ENCODE peak calls at places on chromosome 2, in eight cellular contexts. One of them, this sample, is unnamed.

GRCh38 chr2:70684846-70685622 is 83.0 kb downstream of the ADD2 start:
- DNase-seq in neural progenitor cell: no peak
- DNase-seq in MM.1S: no peak
- DNase-seq in GM23248: no peak
- DNase-seq in GM23338: no peak
- DNase-seq in SK-N-SH: no peak
- DNase-seq in OCI-LY7: no peak
- DNase-seq in PC-3: peak; percentile 7
- DNase-seq in this sample: no peak

GRCh38 chr2:47344890-47345583 is 57.9 kb upstream of the MSH2 start:
- DNase-seq in neural progenitor cell: peak; percentile 97
- DNase-seq in MM.1S: no peak
- DNase-seq in GM23248: peak; percentile 67
- DNase-seq in GM23338: peak; percentile 99
- DNase-seq in SK-N-SH: peak; percentile 95
- DNase-seq in OCI-LY7: no peak
- DNase-seq in PC-3: peak; percentile 90
- DNase-seq in this sample: peak; percentile 96

GRCh38 chr2:69624611-69625010 is 18.9 kb downstream of the AAK1 start:
- DNase-seq in neural progenitor cell: no peak
- DNase-seq in MM.1S: no peak
- DNase-seq in GM23248: no peak
- DNase-seq in GM23338: no peak
- DNase-seq in SK-N-SH: no peak
- DNase-seq in OCI-LY7: no peak
- DNase-seq in PC-3: no peak
- DNase-seq in this sample: no peak

GRCh38 chr2:195848119-195848899 is 191.3 kb downstream of the SLC39A10 start:
- DNase-seq in neural progenitor cell: no peak
- DNase-seq in MM.1S: peak; percentile 53
- DNase-seq in GM23248: peak; percentile 7
- DNase-seq in GM23338: no peak
- DNase-seq in SK-N-SH: peak; percentile 39
- DNase-seq in OCI-LY7: peak; percentile 14
- DNase-seq in PC-3: peak; percentile 18
- DNase-seq in this sample: no peak

GRCh38 chr2:191045141-191045540 is 31.2 kb upstream of the STAT1 start:
- DNase-seq in neural progenitor cell: no peak
- DNase-seq in MM.1S: no peak
- DNase-seq in GM23248: peak; percentile 53
- DNase-seq in GM23338: no peak
- DNase-seq in SK-N-SH: no peak
- DNase-seq in OCI-LY7: no peak
- DNase-seq in PC-3: peak; percentile 23
- DNase-seq in this sample: no peak

GRCh38 chr2:197108758-197109157 is 182.3 kb upstream of the PGAP1 start:
- DNase-seq in neural progenitor cell: no peak
- DNase-seq in MM.1S: no peak
- DNase-seq in GM23248: peak; percentile 95
- DNase-seq in GM23338: no peak
- DNase-seq in SK-N-SH: peak; percentile 36
- DNase-seq in OCI-LY7: no peak
- DNase-seq in PC-3: peak; percentile 46
- DNase-seq in this sample: no peak

GRCh38 chr2:163604941-163605555 is 130.8 kb downstream of the FIGN start:
- DNase-seq in neural progenitor cell: no peak
- DNase-seq in MM.1S: no peak
- DNase-seq in GM23248: peak; percentile 59
- DNase-seq in GM23338: no peak
- DNase-seq in SK-N-SH: no peak
- DNase-seq in OCI-LY7: no peak
- DNase-seq in PC-3: peak; percentile 48
- DNase-seq in this sample: no peak

GRCh38 chr2:181243319-181243718 is 213.9 kb upstream of the ITGA4 start:
- DNase-seq in neural progenitor cell: no peak
- DNase-seq in MM.1S: no peak
- DNase-seq in GM23248: no peak
- DNase-seq in GM23338: no peak
- DNase-seq in SK-N-SH: no peak
- DNase-seq in OCI-LY7: no peak
- DNase-seq in PC-3: no peak
- DNase-seq in this sample: no peak

GRCh38 chr2:233023761-233024410 is 8.6 kb upstream of the NEU2 start:
- DNase-seq in neural progenitor cell: no peak
- DNase-seq in MM.1S: no peak
- DNase-seq in GM23248: no peak
- DNase-seq in GM23338: no peak
- DNase-seq in SK-N-SH: no peak
- DNase-seq in OCI-LY7: no peak
- DNase-seq in PC-3: no peak
- DNase-seq in this sample: no peak

GRCh38 chr2:4976407-4976806 is 715.8 kb upstream of the SOX11 start:
- DNase-seq in neural progenitor cell: no peak
- DNase-seq in MM.1S: no peak
- DNase-seq in GM23248: no peak
- DNase-seq in GM23338: peak; percentile 1
- DNase-seq in SK-N-SH: no peak
- DNase-seq in OCI-LY7: no peak
- DNase-seq in PC-3: no peak
- DNase-seq in this sample: no peak

GRCh38 chr2:236214331-236214995 is 46.3 kb upstream of the GBX2 start:
- DNase-seq in neural progenitor cell: no peak
- DNase-seq in MM.1S: no peak
- DNase-seq in GM23248: no peak
- DNase-seq in GM23338: no peak
- DNase-seq in SK-N-SH: no peak
- DNase-seq in OCI-LY7: no peak
- DNase-seq in PC-3: no peak
- DNase-seq in this sample: no peak

GRCh38 chr2:44930274-44930826 is 11.2 kb upstream of the SIX3 start:
- DNase-seq in neural progenitor cell: peak; percentile 68
- DNase-seq in MM.1S: no peak
- DNase-seq in GM23248: peak; percentile 44
- DNase-seq in GM23338: peak; percentile 78
- DNase-seq in SK-N-SH: no peak
- DNase-seq in OCI-LY7: no peak
- DNase-seq in PC-3: no peak
- DNase-seq in this sample: no peak

GRCh38 chr2:220465700-220466099 is 838.3 kb downstream of the SLC4A3 start:
- DNase-seq in neural progenitor cell: no peak
- DNase-seq in MM.1S: no peak
- DNase-seq in GM23248: no peak
- DNase-seq in GM23338: no peak
- DNase-seq in SK-N-SH: no peak
- DNase-seq in OCI-LY7: no peak
- DNase-seq in PC-3: no peak
- DNase-seq in this sample: no peak

GRCh38 chr2:131641414-131642206 is 113.9 kb downstream of the CCDC74A start:
- DNase-seq in neural progenitor cell: no peak
- DNase-seq in MM.1S: no peak
- DNase-seq in GM23248: peak; percentile 52
- DNase-seq in GM23338: no peak
- DNase-seq in SK-N-SH: no peak
- DNase-seq in OCI-LY7: no peak
- DNase-seq in PC-3: no peak
- DNase-seq in this sample: no peak

GRCh38 chr2:229163893-229164292 is 107.2 kb downstream of the PID1 start:
- DNase-seq in neural progenitor cell: no peak
- DNase-seq in MM.1S: no peak
- DNase-seq in GM23248: no peak
- DNase-seq in GM23338: no peak
- DNase-seq in SK-N-SH: no peak
- DNase-seq in OCI-LY7: no peak
- DNase-seq in PC-3: no peak
- DNase-seq in this sample: no peak

GRCh38 chr2:195057001-195057400 is 600.0 kb upstream of the SLC39A10 start:
- DNase-seq in neural progenitor cell: no peak
- DNase-seq in MM.1S: no peak
- DNase-seq in GM23248: no peak
- DNase-seq in GM23338: no peak
- DNase-seq in SK-N-SH: no peak
- DNase-seq in OCI-LY7: no peak
- DNase-seq in PC-3: no peak
- DNase-seq in this sample: no peak

GRCh38 chr2:43942001-43942400 is 53.8 kb downstream of the LRPPRC start:
- DNase-seq in neural progenitor cell: no peak
- DNase-seq in MM.1S: no peak
- DNase-seq in GM23248: no peak
- DNase-seq in GM23338: peak; percentile 21
- DNase-seq in SK-N-SH: no peak
- DNase-seq in OCI-LY7: no peak
- DNase-seq in PC-3: no peak
- DNase-seq in this sample: no peak

GRCh38 chr2:218956039-218956438 is 3.4 kb upstream of the CDK5R2 start:
- DNase-seq in neural progenitor cell: no peak
- DNase-seq in MM.1S: no peak
- DNase-seq in GM23248: no peak
- DNase-seq in GM23338: no peak
- DNase-seq in SK-N-SH: no peak
- DNase-seq in OCI-LY7: no peak
- DNase-seq in PC-3: no peak
- DNase-seq in this sample: no peak

GRCh38 chr2:218957685-218958084 is 1.8 kb upstream of the CDK5R2 start:
- DNase-seq in neural progenitor cell: no peak
- DNase-seq in MM.1S: no peak
- DNase-seq in GM23248: no peak
- DNase-seq in GM23338: no peak
- DNase-seq in SK-N-SH: no peak
- DNase-seq in OCI-LY7: no peak
- DNase-seq in PC-3: no peak
- DNase-seq in this sample: no peak

GRCh38 chr2:218952160-218952559 is 7.3 kb upstream of the CDK5R2 start:
- DNase-seq in neural progenitor cell: no peak
- DNase-seq in MM.1S: no peak
- DNase-seq in GM23248: no peak
- DNase-seq in GM23338: no peak
- DNase-seq in SK-N-SH: no peak
- DNase-seq in OCI-LY7: no peak
- DNase-seq in PC-3: no peak
- DNase-seq in this sample: no peak

GRCh38 chr2:218953366-218953954 is 6.0 kb upstream of the CDK5R2 start:
- DNase-seq in neural progenitor cell: peak; percentile 16
- DNase-seq in MM.1S: no peak
- DNase-seq in GM23248: no peak
- DNase-seq in GM23338: peak; percentile 74
- DNase-seq in SK-N-SH: no peak
- DNase-seq in OCI-LY7: no peak
- DNase-seq in PC-3: no peak
- DNase-seq in this sample: no peak

GRCh38 chr2:218954541-218955300 is 4.7 kb upstream of the CDK5R2 start:
- DNase-seq in neural progenitor cell: no peak
- DNase-seq in MM.1S: no peak
- DNase-seq in GM23248: no peak
- DNase-seq in GM23338: no peak
- DNase-seq in SK-N-SH: no peak
- DNase-seq in OCI-LY7: no peak
- DNase-seq in PC-3: no peak
- DNase-seq in this sample: no peak
- TF ChIP-seq EZH2phosphoT487 in neural progenitor cell: no peak
- TF ChIP-seq EZH2phosphoT487 in MM.1S: no peak
- TF ChIP-seq EZH2phosphoT487 in GM23248: no peak
- TF ChIP-seq EZH2phosphoT487 in GM23338: no peak
- TF ChIP-seq EZH2phosphoT487 in SK-N-SH: no peak
- TF ChIP-seq EZH2phosphoT487 in OCI-LY7: no peak
- TF ChIP-seq EZH2phosphoT487 in PC-3: no peak
- TF ChIP-seq EZH2phosphoT487 in this sample: no peak

DNA sequence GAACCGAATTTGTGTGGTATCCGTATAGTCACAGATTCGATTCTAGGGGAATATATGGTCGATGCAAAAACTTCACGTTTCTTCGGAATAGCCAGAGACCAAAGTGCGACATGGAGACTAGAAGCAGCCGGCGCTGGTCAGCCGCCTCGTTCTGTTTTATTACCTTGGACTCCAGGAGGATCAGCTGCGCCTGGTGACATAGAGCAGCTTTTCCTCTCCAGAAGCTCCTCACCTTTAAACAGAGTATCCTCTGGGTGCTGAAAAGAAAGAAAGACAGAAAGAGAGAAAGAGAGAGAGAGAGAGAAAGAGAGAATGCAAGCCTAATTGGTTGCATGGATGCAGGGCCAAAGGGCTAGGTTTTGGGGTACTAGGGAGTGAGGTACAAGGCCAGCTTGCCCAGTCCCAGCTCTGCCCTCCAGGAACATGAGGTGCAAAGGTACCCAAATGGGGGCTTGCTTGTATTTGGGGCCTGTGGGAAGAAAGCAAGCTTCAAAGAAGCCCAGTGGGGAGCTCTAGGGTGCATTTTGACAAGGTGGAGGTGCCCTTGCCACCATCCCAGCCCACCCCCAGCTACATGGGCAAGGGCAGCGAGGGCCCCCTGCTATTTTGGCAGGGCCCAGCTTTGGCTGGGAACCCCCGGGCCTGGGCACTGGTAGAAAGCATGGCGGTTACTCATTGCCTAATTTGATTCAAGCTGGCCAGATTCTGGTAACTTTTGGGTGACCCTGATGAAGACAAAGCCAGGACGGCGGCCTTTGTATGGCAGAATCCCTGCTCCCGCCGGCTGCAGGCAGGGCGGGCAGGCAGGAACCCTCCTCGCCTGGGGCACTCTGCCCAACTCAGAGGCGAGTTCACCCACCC is 782 bp upstream of the HOXD4 start:
- DNase-seq in neural progenitor cell: no peak
- DNase-seq in MM.1S: no peak
- DNase-seq in GM23248: no peak
- DNase-seq in GM23338: peak; percentile 17
- DNase-seq in SK-N-SH: no peak
- DNase-seq in OCI-LY7: no peak
- DNase-seq in PC-3: no peak
- DNase-seq in this sample: no peak
- TF ChIP-seq EZH2phosphoT487 in neural progenitor cell: peak; percentile 53
- TF ChIP-seq EZH2phosphoT487 in MM.1S: no peak
- TF ChIP-seq EZH2phosphoT487 in GM23248: no peak
- TF ChIP-seq EZH2phosphoT487 in GM23338: no peak
- TF ChIP-seq EZH2phosphoT487 in SK-N-SH: no peak
- TF ChIP-seq EZH2phosphoT487 in OCI-LY7: no peak
- TF ChIP-seq EZH2phosphoT487 in PC-3: no peak
- TF ChIP-seq EZH2phosphoT487 in this sample: peak; percentile 24

GRCh38 chr2:124081154-124081771 is 56.2 kb downstream of the CNTNAP5 start:
- DNase-seq in neural progenitor cell: no peak
- DNase-seq in MM.1S: no peak
- DNase-seq in GM23248: no peak
- DNase-seq in GM23338: no peak
- DNase-seq in SK-N-SH: no peak
- DNase-seq in OCI-LY7: no peak
- DNase-seq in PC-3: peak; percentile 15
- DNase-seq in this sample: peak; percentile 22
- TF ChIP-seq EZH2phosphoT487 in neural progenitor cell: no peak
- TF ChIP-seq EZH2phosphoT487 in MM.1S: no peak
- TF ChIP-seq EZH2phosphoT487 in GM23248: no peak
- TF ChIP-seq EZH2phosphoT487 in GM23338: no peak
- TF ChIP-seq EZH2phosphoT487 in SK-N-SH: no peak
- TF ChIP-seq EZH2phosphoT487 in OCI-LY7: no peak
- TF ChIP-seq EZH2phosphoT487 in PC-3: no peak
- TF ChIP-seq EZH2phosphoT487 in this sample: no peak

DNA sequence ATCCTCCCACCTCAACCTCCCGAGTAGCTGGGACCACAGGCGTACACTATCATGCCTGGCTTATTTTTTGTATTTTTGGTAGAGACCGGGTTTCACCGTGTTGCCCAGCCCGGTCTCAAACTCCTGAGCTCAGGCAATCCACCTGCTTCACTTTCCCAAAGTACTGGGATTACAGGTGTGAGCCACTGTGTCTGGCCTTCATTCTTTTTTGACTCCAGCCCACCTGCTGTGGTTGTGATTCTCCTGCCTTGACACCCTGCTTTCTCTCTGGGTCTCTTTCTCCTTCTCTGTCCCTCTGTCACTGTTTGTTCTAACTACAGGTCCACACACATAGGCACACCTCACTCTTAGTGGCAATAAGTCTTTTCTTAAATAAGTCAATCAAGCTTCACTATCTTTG is 85.3 kb downstream of the FTCDNL1 start:
- DNase-seq in neural progenitor cell: no peak
- DNase-seq in MM.1S: no peak
- DNase-seq in GM23248: no peak
- DNase-seq in GM23338: no peak
- DNase-seq in SK-N-SH: no peak
- DNase-seq in OCI-LY7: no peak
- DNase-seq in PC-3: no peak
- DNase-seq in this sample: no peak
- TF ChIP-seq EZH2phosphoT487 in neural progenitor cell: no peak
- TF ChIP-seq EZH2phosphoT487 in MM.1S: no peak
- TF ChIP-seq EZH2phosphoT487 in GM23248: no peak
- TF ChIP-seq EZH2phosphoT487 in GM23338: no peak
- TF ChIP-seq EZH2phosphoT487 in SK-N-SH: no peak
- TF ChIP-seq EZH2phosphoT487 in OCI-LY7: no peak
- TF ChIP-seq EZH2phosphoT487 in PC-3: no peak
- TF ChIP-seq EZH2phosphoT487 in this sample: no peak